ENCODE peak calls at places on chromosome X, in ten cellular contexts. One of them, this sample, is unnamed.

GRCh38 chrX:105526431-105526830 is 295.9 kb upstream of the NRK start:
- DNase-seq in cardiac fibroblast: no peak
- DNase-seq in endothelial cell: no peak
- DNase-seq in Right ventricle myocardium superior: no peak
- DNase-seq in cortex of kidney: no peak
- DNase-seq in GM03348: no peak
- DNase-seq in activated CD4-positive, alpha-beta T cell treated with anti-CD3 and anti-CD28 coated beads for 24 hours: no peak
- DNase-seq in frontal cortex: no peak
- DNase-seq in midbrain: no peak
- DNase-seq in renal cortical epithelial cell: no peak
- DNase-seq in this sample: no peak

GRCh38 chrX:33307954-33308353 is 96.6 kb upstream of the DMD start:
- DNase-seq in cardiac fibroblast: peak; percentile 75
- DNase-seq in endothelial cell: no peak
- DNase-seq in Right ventricle myocardium superior: no peak
- DNase-seq in cortex of kidney: no peak
- DNase-seq in GM03348: peak; percentile 1
- DNase-seq in activated CD4-positive, alpha-beta T cell treated with anti-CD3 and anti-CD28 coated beads for 24 hours: no peak
- DNase-seq in frontal cortex: no peak
- DNase-seq in midbrain: no peak
- DNase-seq in renal cortical epithelial cell: no peak
- DNase-seq in this sample: no peak

GRCh38 chrX:56385336-56385735 is 153.2 kb downstream of the KLF8 start:
- DNase-seq in cardiac fibroblast: no peak
- DNase-seq in endothelial cell: no peak
- DNase-seq in Right ventricle myocardium superior: no peak
- DNase-seq in cortex of kidney: no peak
- DNase-seq in GM03348: no peak
- DNase-seq in activated CD4-positive, alpha-beta T cell treated with anti-CD3 and anti-CD28 coated beads for 24 hours: no peak
- DNase-seq in frontal cortex: no peak
- DNase-seq in midbrain: no peak
- DNase-seq in renal cortical epithelial cell: no peak
- DNase-seq in this sample: no peak

GRCh38 chrX:12901486-12901885 is 4.9 kb upstream of the TLR8 start:
- DNase-seq in cardiac fibroblast: peak; percentile 60
- DNase-seq in endothelial cell: peak; percentile 38
- DNase-seq in Right ventricle myocardium superior: peak; percentile 58
- DNase-seq in cortex of kidney: no peak
- DNase-seq in GM03348: peak; percentile 61
- DNase-seq in activated CD4-positive, alpha-beta T cell treated with anti-CD3 and anti-CD28 coated beads for 24 hours: peak; percentile 60
- DNase-seq in frontal cortex: peak; percentile 32
- DNase-seq in midbrain: peak; percentile 13
- DNase-seq in renal cortical epithelial cell: peak; percentile 19
- DNase-seq in this sample: peak; percentile 59

GRCh38 chrX:7088968-7089615 is 58.4 kb upstream of the STS start:
- DNase-seq in cardiac fibroblast: no peak
- DNase-seq in endothelial cell: no peak
- DNase-seq in Right ventricle myocardium superior: no peak
- DNase-seq in cortex of kidney: no peak
- DNase-seq in GM03348: no peak
- DNase-seq in activated CD4-positive, alpha-beta T cell treated with anti-CD3 and anti-CD28 coated beads for 24 hours: peak; percentile 29
- DNase-seq in frontal cortex: no peak
- DNase-seq in midbrain: no peak
- DNase-seq in renal cortical epithelial cell: no peak
- DNase-seq in this sample: no peak

GRCh38 chrX:1246816-1247215 is 21.8 kb upstream of the CSF2RA start:
- DNase-seq in cardiac fibroblast: peak; percentile 73
- DNase-seq in endothelial cell: peak; percentile 41
- DNase-seq in Right ventricle myocardium superior: peak; percentile 86
- DNase-seq in cortex of kidney: no peak
- DNase-seq in GM03348: peak; percentile 82
- DNase-seq in activated CD4-positive, alpha-beta T cell treated with anti-CD3 and anti-CD28 coated beads for 24 hours: peak; percentile 78
- DNase-seq in frontal cortex: peak; percentile 49
- DNase-seq in midbrain: peak; percentile 24
- DNase-seq in renal cortical epithelial cell: peak; percentile 2
- DNase-seq in this sample: peak; percentile 86

GRCh38 chrX:133681416-133681815 is 266.1 kb upstream of the GPC4 start:
- DNase-seq in cardiac fibroblast: no peak
- DNase-seq in endothelial cell: no peak
- DNase-seq in Right ventricle myocardium superior: no peak
- DNase-seq in cortex of kidney: no peak
- DNase-seq in GM03348: no peak
- DNase-seq in activated CD4-positive, alpha-beta T cell treated with anti-CD3 and anti-CD28 coated beads for 24 hours: no peak
- DNase-seq in frontal cortex: no peak
- DNase-seq in midbrain: no peak
- DNase-seq in renal cortical epithelial cell: no peak
- DNase-seq in this sample: no peak

GRCh38 chrX:115018040-115018647 is 728 bp upstream of the IL13RA2 start:
- DNase-seq in cardiac fibroblast: peak; percentile 28
- DNase-seq in endothelial cell: no peak
- DNase-seq in Right ventricle myocardium superior: no peak
- DNase-seq in cortex of kidney: no peak
- DNase-seq in GM03348: no peak
- DNase-seq in activated CD4-positive, alpha-beta T cell treated with anti-CD3 and anti-CD28 coated beads for 24 hours: no peak
- DNase-seq in frontal cortex: no peak
- DNase-seq in midbrain: no peak
- DNase-seq in renal cortical epithelial cell: no peak
- DNase-seq in this sample: no peak

GRCh38 chrX:45596190-45596808 is 395.6 kb upstream of the DIPK2B start:
- DNase-seq in cardiac fibroblast: peak; percentile 55
- DNase-seq in endothelial cell: no peak
- DNase-seq in Right ventricle myocardium superior: no peak
- DNase-seq in cortex of kidney: no peak
- DNase-seq in GM03348: no peak
- DNase-seq in activated CD4-positive, alpha-beta T cell treated with anti-CD3 and anti-CD28 coated beads for 24 hours: no peak
- DNase-seq in frontal cortex: no peak
- DNase-seq in midbrain: no peak
- DNase-seq in renal cortical epithelial cell: peak; percentile 40
- DNase-seq in this sample: no peak

GRCh38 chrX:74450803-74451449 is 29.6 kb downstream of the SLC16A2 start:
- DNase-seq in cardiac fibroblast: peak; percentile 92
- DNase-seq in endothelial cell: no peak
- DNase-seq in Right ventricle myocardium superior: no peak
- DNase-seq in cortex of kidney: no peak
- DNase-seq in GM03348: peak; percentile 77
- DNase-seq in activated CD4-positive, alpha-beta T cell treated with anti-CD3 and anti-CD28 coated beads for 24 hours: no peak
- DNase-seq in frontal cortex: no peak
- DNase-seq in midbrain: no peak
- DNase-seq in renal cortical epithelial cell: peak; percentile 92
- DNase-seq in this sample: no peak

GRCh38 chrX:27186671-27187070 is 276.5 kb downstream of the PPP4R3C start:
- DNase-seq in cardiac fibroblast: peak; percentile 48
- DNase-seq in endothelial cell: no peak
- DNase-seq in Right ventricle myocardium superior: no peak
- DNase-seq in cortex of kidney: no peak
- DNase-seq in GM03348: peak; percentile 16
- DNase-seq in activated CD4-positive, alpha-beta T cell treated with anti-CD3 and anti-CD28 coated beads for 24 hours: peak; percentile 12
- DNase-seq in frontal cortex: no peak
- DNase-seq in midbrain: no peak
- DNase-seq in renal cortical epithelial cell: peak; percentile 11
- DNase-seq in this sample: peak; percentile 8

GRCh38 chrX:4708970-4709760 is 995.7 kb upstream of the PRKX start:
- DNase-seq in cardiac fibroblast: no peak
- DNase-seq in endothelial cell: no peak
- DNase-seq in Right ventricle myocardium superior: no peak
- DNase-seq in cortex of kidney: no peak
- DNase-seq in GM03348: no peak
- DNase-seq in activated CD4-positive, alpha-beta T cell treated with anti-CD3 and anti-CD28 coated beads for 24 hours: no peak
- DNase-seq in frontal cortex: no peak
- DNase-seq in midbrain: no peak
- DNase-seq in renal cortical epithelial cell: no peak
- DNase-seq in this sample: no peak

GRCh38 chrX:121579016-121579760 is 531.8 kb downstream of the GLUD2 start:
- DNase-seq in cardiac fibroblast: peak; percentile 51
- DNase-seq in endothelial cell: peak; percentile 28
- DNase-seq in Right ventricle myocardium superior: no peak
- DNase-seq in cortex of kidney: no peak
- DNase-seq in GM03348: peak; percentile 0
- DNase-seq in activated CD4-positive, alpha-beta T cell treated with anti-CD3 and anti-CD28 coated beads for 24 hours: no peak
- DNase-seq in frontal cortex: no peak
- DNase-seq in midbrain: peak; percentile 12
- DNase-seq in renal cortical epithelial cell: peak; percentile 21
- DNase-seq in this sample: peak; percentile 1

GRCh38 chrX:3142259-3143042 is 101.2 kb downstream of the ARSF start:
- DNase-seq in cardiac fibroblast: no peak
- DNase-seq in endothelial cell: no peak
- DNase-seq in Right ventricle myocardium superior: no peak
- DNase-seq in cortex of kidney: no peak
- DNase-seq in GM03348: no peak
- DNase-seq in activated CD4-positive, alpha-beta T cell treated with anti-CD3 and anti-CD28 coated beads for 24 hours: no peak
- DNase-seq in frontal cortex: no peak
- DNase-seq in midbrain: no peak
- DNase-seq in renal cortical epithelial cell: no peak
- DNase-seq in this sample: no peak

This sample was measured in neural crest cell.